ENCODE peak calls at places on chromosomes 11 and 22, in seven cellular contexts. W is GM23338, P is OCI-LY7, S is cardiac muscle cell, J is A549, D is pancreas, E is HCT116. Y is an unnamed sample.

GRCh38 chr11:108466405-108466804 is 924 bp downstream of the C11orf65 start:
- DNase-seq in E (no peak), W (no peak), P (no peak), D (no peak), J (no peak), S (no peak), Y (no peak)

GRCh38 chr11:33699515-33700424 is 856 bp downstream of the C11orf91 start:
- DNase-seq in S (no peak), J (no peak), E (no peak), P (no peak), D (peak), W (no peak), Y (no peak)

GRCh38 chr11:18958221-18958910 is 19.2 kb upstream of the MRGPRX1 start:
- DNase-seq in W (peak), E (no peak), D (no peak), J (no peak), S (no peak), P (no peak), Y (no peak)

GRCh38 chr22:46064966-46065666 is 85.2 kb upstream of the PPARA start:
- DNase-seq in W (no peak), S (no peak), P (no peak), D (peak), E (no peak), J (no peak), Y (no peak)

GRCh38 chr11:57422669-57423068 is 4.3 kb downstream of the SLC43A3 start:
- DNase-seq in E (no peak), J (no peak), W (no peak), P (no peak), S (no peak), D (no peak), Y (no peak)

GRCh38 chr11:132284611-132285010 is 914.2 kb downstream of the NTM start:
- DNase-seq in E (no peak), J (no peak), P (no peak), D (no peak), W (no peak), S (no peak), Y (no peak)

GRCh38 chr22:38230108-38230825 is 28.5 kb downstream of the MAFF start:
- DNase-seq in E (no peak), J (no peak), S (peak), W (peak), D (no peak), P (peak), Y (peak)

GRCh38 chr11:34613462-34614183 is 7.3 kb upstream of the EHF start:
- DNase-seq in S (no peak), J (no peak), E (no peak), P (no peak), W (no peak), D (no peak), Y (no peak)

GRCh38 chr11:67465190-67465522 is 3.9 kb downstream of the TMEM134 start:
- DNase-seq in J (no peak), E (no peak), W (peak), S (no peak), D (no peak), P (no peak), Y (no peak)

GRCh38 chr11:46898396-46899095 is 19.8 kb downstream of the LRP4 start:
- DNase-seq in J (no peak), S (no peak), W (no peak), E (no peak), D (no peak), P (no peak), Y (no peak)

GRCh38 chr11:45212566-45213315 is 66.3 kb downstream of the PRDM11 start:
- DNase-seq in D (no peak), E (no peak), J (peak), P (no peak), W (peak), S (peak), Y (no peak)
- TF ChIP-seq CTCF in D (no peak), E (peak), J (peak), P (peak), W (peak), S (peak), Y (no peak)

DNA sequence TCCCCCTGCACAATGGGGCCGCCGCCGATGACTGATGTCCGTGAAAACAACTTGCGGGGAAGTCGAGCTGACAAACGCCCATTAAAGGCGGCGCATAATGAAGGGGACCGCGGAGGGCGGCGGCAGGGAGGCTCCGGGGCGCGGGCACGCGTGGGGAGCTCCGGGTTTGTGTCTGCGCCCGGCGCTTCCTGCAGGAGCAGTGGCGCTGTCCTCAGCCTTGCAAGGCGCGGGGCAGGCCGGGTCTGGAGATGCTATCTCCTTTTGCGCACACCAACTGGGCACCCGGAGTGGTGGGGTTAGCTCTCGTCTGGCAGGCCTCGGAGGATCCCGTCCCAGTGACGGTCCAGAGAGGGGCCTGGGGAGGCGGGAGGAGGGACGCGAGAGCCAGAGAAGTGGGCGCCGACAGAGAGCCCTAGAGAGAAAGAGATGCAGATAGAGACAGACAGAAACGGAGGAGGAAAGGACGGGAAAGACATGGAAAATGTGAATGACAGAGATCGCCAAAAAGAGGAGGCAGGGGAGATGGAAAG is 390 bp upstream of the FGF3 start:
- DNase-seq in W (peak), E (no peak), J (no peak), D (no peak), P (no peak), S (no peak), Y (no peak)
- H3K27ac ChIP-seq in W (no peak), E (no peak), J (no peak), D (no peak), P (no peak), S (no peak), Y (no peak)

DNA sequence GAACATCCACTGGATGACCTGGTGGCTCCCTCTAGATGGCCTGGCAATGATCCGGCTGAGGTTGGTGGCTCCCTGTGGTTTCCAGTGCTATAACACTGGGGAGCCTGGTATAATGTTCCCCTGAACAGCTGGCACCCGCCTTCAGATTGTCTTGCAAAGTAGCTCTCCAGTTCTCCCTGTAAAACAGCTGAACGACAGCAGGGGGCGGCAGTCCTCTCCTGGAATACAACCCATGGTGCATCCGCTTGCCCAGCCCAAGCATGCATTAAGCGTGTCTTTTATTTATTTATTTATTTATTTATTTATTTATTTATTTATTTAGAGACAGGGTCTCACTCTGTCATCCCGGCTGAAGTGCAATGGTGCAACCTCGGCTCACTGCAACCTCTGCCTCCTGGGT is 258.9 kb downstream of the BUD13 start:
- DNase-seq in J (no peak), S (peak), D (no peak), W (peak), P (no peak), E (peak), Y (no peak)
- TF ChIP-seq CTCF in J (peak), S (peak), D (no peak), W (peak), P (peak), E (peak), Y (no peak)

DNA sequence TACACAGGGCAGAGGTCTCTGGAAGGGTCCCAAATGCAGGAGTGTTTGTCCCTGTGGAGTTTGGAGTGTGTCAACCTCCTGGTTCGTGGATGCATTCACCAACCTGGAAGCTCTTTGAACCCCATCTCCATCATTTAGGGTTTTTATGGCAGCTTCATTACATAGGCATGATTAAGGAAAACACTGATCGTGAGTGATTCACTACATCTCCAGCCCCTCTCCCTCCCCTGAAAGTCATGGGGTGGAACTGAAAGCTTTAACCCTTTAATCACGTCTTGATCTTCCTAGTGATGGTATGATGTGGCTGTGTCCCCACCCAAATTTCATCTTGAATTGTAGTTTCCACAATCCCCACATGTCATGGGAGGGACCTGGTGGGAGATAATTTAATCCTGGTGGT is 19.8 kb upstream of the INCENP start:
- DNase-seq in W (no peak), P (no peak), E (no peak), J (no peak), D (no peak), S (no peak), Y (no peak)
- H3K27ac ChIP-seq in W (no peak), P (no peak), E (no peak), J (no peak), D (no peak), S (no peak), Y (no peak)

GRCh38 chr11:94423467-94423866 is 22.2 kb upstream of the GPR83 start:
- DNase-seq in J (no peak), S (no peak), D (no peak), E (no peak), W (no peak), P (no peak), Y (no peak)

GRCh38 chr11:94418123-94418770 is 17.0 kb upstream of the GPR83 start:
- DNase-seq in W (no peak), D (no peak), S (no peak), P (no peak), J (no peak), E (no peak), Y (no peak)

DNA sequence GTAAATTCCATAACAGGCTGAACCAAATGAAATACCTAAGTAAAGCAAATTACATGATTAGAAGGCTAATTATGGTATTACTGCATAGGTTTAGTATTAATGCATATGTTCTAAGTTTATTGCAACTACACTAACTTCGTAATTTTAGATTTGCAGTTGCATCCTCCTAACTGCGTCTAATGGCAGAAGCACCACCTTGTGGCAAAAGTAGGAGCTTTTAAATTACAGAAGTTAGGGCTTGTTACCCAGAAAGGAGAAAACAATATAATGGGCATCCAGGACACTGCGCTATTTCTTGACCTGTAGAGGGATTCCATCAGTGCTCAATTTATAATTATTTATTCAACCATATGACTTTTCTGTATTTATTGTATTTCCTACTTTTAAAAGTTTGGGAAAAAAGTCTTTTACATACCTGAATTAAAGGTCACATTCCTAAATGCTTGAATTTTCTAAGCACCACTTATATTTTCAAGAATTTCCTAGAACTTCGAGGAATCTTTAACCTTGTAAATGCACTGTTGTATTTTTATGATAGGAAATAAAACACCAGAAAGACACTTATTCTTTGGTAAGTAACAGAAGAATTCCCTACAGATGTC is 16.3 kb upstream of the GPR83 start:
- DNase-seq in P (peak), W (peak), S (peak), E (peak), J (no peak), D (no peak), Y (no peak)
- TF ChIP-seq CTCF in P (peak), W (peak), S (peak), E (peak), J (peak), D (peak), Y (no peak)

DNA sequence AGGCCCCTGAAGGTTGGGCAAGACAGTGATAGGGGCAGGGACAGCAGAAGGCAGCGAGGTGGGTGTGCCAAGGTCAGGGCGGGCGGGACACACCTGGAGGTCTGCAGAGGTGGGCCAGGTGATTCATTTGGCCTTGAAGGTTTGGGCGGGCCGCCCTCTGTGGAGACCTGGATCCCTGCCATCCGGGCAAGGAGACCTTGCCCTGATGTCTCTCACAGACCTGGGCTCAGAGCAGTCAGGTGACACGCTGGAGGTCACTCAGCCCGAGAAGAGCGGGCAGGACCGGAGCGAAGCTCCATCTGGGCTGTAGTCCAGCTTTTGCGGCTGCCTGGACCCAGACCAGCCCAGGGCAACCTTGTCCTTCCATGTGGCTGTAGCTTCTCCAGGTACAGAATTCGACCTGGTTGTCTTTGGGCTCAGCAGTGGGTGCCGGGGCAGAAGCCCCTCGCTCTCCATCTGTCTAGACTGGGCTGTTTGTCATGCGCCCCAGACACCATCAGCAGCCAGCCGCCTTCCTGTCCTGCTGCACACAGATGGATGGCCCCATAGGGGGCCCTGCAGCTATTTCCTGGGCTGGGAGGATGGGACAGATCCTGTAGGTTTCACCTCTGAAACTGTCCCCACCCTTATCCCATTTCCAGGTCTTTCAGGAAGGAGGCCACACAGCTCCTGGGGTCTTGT is 3.1 kb downstream of the MRGPRG start:
- DNase-seq in D (no peak), S (no peak), P (no peak), E (no peak), W (no peak), J (no peak), Y (no peak)
- H3K27ac ChIP-seq in D (no peak), S (no peak), P (no peak), E (no peak), W (no peak), J (no peak), Y (no peak)

DNA sequence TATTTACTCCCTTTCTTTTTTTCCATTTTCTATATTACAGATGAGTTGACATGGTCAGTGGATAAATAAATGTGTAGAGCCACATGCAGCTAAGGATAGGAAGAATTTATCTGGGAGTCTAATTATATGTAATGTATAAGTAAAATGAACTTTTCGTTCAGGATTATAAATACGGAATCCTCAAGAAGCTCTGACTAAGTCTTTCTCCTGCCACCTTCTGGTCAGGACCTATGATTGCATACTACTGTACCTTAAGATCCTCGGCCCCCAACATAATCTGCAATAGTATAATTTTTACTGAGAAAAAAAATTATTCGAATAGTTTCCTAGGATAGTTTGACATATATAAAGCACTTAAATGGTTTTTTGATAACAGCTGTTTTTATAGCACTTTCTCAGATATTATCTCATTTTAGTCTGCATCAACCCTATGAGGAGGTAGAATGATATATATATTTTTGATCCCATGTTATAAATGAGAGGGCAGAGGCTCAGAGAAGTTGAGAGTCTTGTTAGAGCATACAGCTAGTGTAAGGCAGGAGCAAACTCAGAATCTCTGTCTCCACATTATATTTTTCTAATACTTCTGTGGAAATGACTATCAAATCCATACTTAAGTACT is 36.1 kb downstream of the CCDC90B start:
- DNase-seq in W (peak), S (peak), D (no peak), E (peak), J (peak), P (peak), Y (no peak)
- TF ChIP-seq CTCF in W (peak), S (peak), D (peak), E (peak), J (peak), P (peak), Y (peak)

GRCh38 chr11:78587446-78587845 is 12.8 kb upstream of the NARS2 start:
- DNase-seq in S (no peak), P (no peak), J (no peak), D (no peak), E (no peak), W (no peak), Y (no peak)

GRCh38 chr11:78586452-78587046 is 11.9 kb upstream of the NARS2 start:
- DNase-seq in S (no peak), P (peak), J (peak), D (no peak), W (peak), E (no peak), Y (no peak)

GRCh38 chr11:78588517-78588916 is 13.9 kb upstream of the NARS2 start:
- DNase-seq in S (no peak), E (no peak), W (no peak), J (no peak), D (no peak), P (no peak), Y (no peak)

GRCh38 chr11:78583889-78584288 is 9.2 kb upstream of the NARS2 start:
- DNase-seq in D (no peak), E (no peak), P (peak), J (no peak), W (no peak), S (no peak), Y (no peak)
- H3K27ac ChIP-seq in D (no peak), E (no peak), P (no peak), J (no peak), W (no peak), S (no peak), Y (no peak)

DNA sequence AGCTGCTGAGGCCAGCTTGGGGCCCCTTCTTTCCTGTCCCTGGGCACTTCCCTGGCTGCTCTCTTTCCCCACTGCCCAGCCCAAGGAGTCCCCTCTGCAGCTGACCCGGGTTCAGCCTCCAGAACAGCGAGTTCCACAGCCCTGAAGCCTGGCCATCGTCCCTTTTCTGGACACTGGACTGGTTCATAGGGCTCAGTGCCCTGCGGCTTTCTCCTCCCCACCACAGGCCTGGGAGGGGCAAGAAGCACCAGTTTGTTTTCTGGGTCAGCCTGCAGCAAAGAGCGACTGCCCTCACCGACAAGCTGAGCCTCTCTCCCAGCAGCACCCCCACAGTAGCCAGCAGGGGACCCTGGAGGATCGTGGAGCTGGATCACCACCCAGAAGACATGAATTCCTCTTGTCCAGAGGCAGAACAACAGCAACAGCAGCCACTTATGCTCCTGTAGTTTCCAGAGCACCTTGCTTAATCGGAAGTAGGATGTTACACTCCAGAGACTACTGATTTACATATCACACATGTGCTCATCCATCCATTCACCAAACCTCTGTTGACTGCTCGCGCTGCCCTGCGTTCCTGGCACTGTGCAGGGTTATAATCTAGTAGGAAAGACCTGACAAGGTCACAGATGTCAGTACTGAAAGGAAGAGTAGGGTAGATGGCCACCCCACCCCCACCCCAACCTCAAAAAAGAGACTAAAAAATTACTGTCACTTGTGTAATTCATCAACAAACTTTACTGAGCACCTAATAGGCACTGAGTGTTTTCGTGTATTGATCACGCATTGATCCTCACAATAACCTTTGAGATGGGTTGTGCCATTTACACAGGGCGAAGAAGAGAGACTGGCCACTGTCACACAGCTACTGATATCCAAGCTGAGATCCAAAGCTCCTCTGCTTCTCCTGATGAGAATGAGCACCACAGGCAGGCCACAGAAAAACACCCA is 13.0 kb upstream of the CXCR5 start:
- DNase-seq in D (peak), E (no peak), S (peak), P (peak), W (peak), J (no peak), Y (no peak)
- TF ChIP-seq CTCF in D (no peak), E (no peak), S (peak), P (peak), W (peak), J (no peak), Y (no peak)